ENCODE peak calls at places on chromosome 15, in five cellular contexts. S, Z, F, D and U are unnamed samples.
A peak's percentile ranks its signal among the peaks of the same experiment; 100 is the strongest.

GRCh38 chr15:100495861-100496260 is 32.9 kb downstream of the CERS3 start:
- DNase-seq in S (no peak), Z (no peak), F (no peak), D (no peak), U (peak; percentile 34)

GRCh38 chr15:88799341-88799740 is 3.9 kb upstream of the ACAN start:
- DNase-seq in S (no peak), Z (no peak), F (no peak), D (no peak), U (no peak)

GRCh38 chr15:64134322-64134829 is 17.2 kb upstream of the SNX22 start:
- DNase-seq in S (no peak), Z (peak; percentile 82), F (no peak), D (peak; percentile 89), U (peak; percentile 8)

GRCh38 chr15:31300208-31300661 is 26.4 kb upstream of the KLF13 start:
- DNase-seq in S (no peak), Z (peak; percentile 63), F (peak; percentile 49), D (peak; percentile 62), U (no peak)

GRCh38 chr15:42270551-42270950 is 2.5 kb upstream of the GANC start:
- DNase-seq in S (no peak), Z (no peak), F (no peak), D (no peak), U (no peak)

GRCh38 chr15:38070778-38071177 is 136.3 kb downstream of the TMCO5A start:
- DNase-seq in S (no peak), Z (no peak), F (no peak), D (no peak), U (peak; percentile 54)

GRCh38 chr15:68383161-68384074 is 48.5 kb downstream of the ITGA11 start:
- DNase-seq in S (peak; percentile 54), Z (peak; percentile 29), F (no peak), D (peak; percentile 56), U (peak; percentile 59)

GRCh38 chr15:65916664-65917406 is 47.5 kb downstream of the RAB11A start:
- DNase-seq in S (peak; percentile 94), Z (no peak), F (peak; percentile 64), D (peak; percentile 85), U (peak; percentile 44)

GRCh38 chr15:72824112-72824511 is 40.6 kb upstream of the ADPGK start:
- DNase-seq in S (no peak), Z (no peak), F (no peak), D (no peak), U (no peak)

GRCh38 chr15:39586387-39587171 is 5.7 kb downstream of the THBS1 start:
- DNase-seq in S (no peak), Z (no peak), F (no peak), D (no peak), U (peak; percentile 48)

GRCh38 chr15:68113273-68113672 is 59.2 kb downstream of the PIAS1 start:
- DNase-seq in S (no peak), Z (no peak), F (no peak), D (no peak), U (no peak)

GRCh38 chr15:45903283-45903682 is 268.5 kb downstream of the SQOR start:
- DNase-seq in S (no peak), Z (no peak), F (no peak), D (no peak), U (peak; percentile 24)

GRCh38 chr15:90075420-90076289 is 26.6 kb downstream of the IDH2 start:
- DNase-seq in S (no peak), Z (no peak), F (no peak), D (no peak), U (peak; percentile 98)

GRCh38 chr15:70854669-70854976 is 666 bp upstream of the LARP6 start:
- DNase-seq in S (no peak), Z (no peak), F (no peak), D (no peak), U (peak; percentile 51)

GRCh38 chr15:57572463-57572862 is 19.2 kb upstream of the MYZAP start:
- DNase-seq in S (no peak), Z (no peak), F (no peak), D (no peak), U (no peak)

GRCh38 chr15:88894348-88894818 is 961 bp downstream of the HAPLN3 start:
- DNase-seq in S (peak; percentile 87), Z (no peak), F (peak; percentile 83), D (peak; percentile 69), U (peak; percentile 83)

GRCh38 chr15:78065284-78065872 is 12.1 kb downstream of the TBC1D2B start:
- DNase-seq in S (no peak), Z (peak; percentile 91), F (peak; percentile 81), D (peak; percentile 67), U (peak; percentile 90)

GRCh38 chr15:28994830-28995180 is 109.0 kb downstream of the APBA2 start:
- DNase-seq in S (no peak), Z (no peak), F (no peak), D (no peak), U (no peak)

GRCh38 chr15:89157918-89158564 is 63.3 kb downstream of the RLBP1 start:
- DNase-seq in S (no peak), Z (no peak), F (no peak), D (no peak), U (no peak)

GRCh38 chr15:31551323-31551722 is 224.7 kb downstream of the KLF13 start:
- DNase-seq in S (no peak), Z (no peak), F (no peak), D (no peak), U (peak; percentile 28)

GRCh38 chr15:44177139-44177538 is 17.9 kb downstream of the FRMD5 start:
- DNase-seq in S (no peak), Z (no peak), F (no peak), D (no peak), U (no peak)

GRCh38 chr15:44183363-44183762 is 11.7 kb downstream of the FRMD5 start:
- DNase-seq in S (no peak), Z (no peak), F (no peak), D (no peak), U (no peak)

GRCh38 chr15:44186724-44187123 is 8.3 kb downstream of the FRMD5 start:
- DNase-seq in S (no peak), Z (no peak), F (no peak), D (no peak), U (no peak)

DNA sequence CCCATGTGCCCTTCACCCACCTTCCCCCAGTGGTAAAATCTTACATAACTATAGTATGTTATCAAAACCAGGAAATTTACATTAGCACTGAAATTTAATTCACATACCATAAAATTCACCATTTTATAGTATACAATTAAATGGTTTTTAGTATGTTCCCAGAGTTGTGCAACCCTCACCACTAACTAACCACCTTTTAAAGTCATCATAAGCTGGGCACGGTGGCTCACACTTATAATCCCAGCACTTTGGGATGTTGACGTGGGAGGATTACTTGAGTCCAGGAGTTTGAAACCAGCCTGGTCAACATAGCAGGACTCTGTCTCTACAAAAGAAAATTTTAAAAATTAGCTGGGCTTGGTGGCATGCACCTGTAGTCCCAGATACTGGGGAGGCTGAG is 13.7 kb downstream of the FRMD5 start:
- DNase-seq in S (no peak), Z (no peak), F (no peak), D (no peak), U (no peak)
- TF ChIP-seq CTCF in S (no peak), Z (no peak), F (no peak), D (no peak), U (no peak)

GRCh38 chr15:52256366-52256765 is 39.2 kb downstream of the MYO5C start:
- DNase-seq in S (peak; percentile 65), Z (peak; percentile 82), F (peak; percentile 75), D (peak; percentile 82), U (peak; percentile 77)
- H3K4me3 ChIP-seq in S (no peak overlapping the region), Z (no peak overlapping the region), F (peak overlapping the region; percentile 20), D (no peak overlapping the region), U (no peak overlapping the region)

GRCh38 chr15:53665930-53666329 is 93.5 kb downstream of the WDR72 start:
- DNase-seq in S (no peak), Z (no peak), F (no peak), D (no peak), U (no peak)
- TF ChIP-seq CTCF in S (peak; percentile 34), Z (no peak), F (no peak), D (no peak), U (peak; percentile 6)

GRCh38 chr15:74928771-74929198 is 9.1 kb downstream of the COX5A start:
- DNase-seq in S (no peak), Z (no peak), F (no peak), D (no peak), U (no peak)
- H3K4me3 ChIP-seq in S (no peak overlapping the region), Z (no peak overlapping the region), F (no peak overlapping the region), D (no peak overlapping the region), U (no peak overlapping the region)